ENCODE peak calls at places on chromosomes 11 and 22, in nine cellular contexts. G is WERI-Rb-1, T is HepG2, Q is left ventricle myocardium inferior, E is mesothelial cell of epicardium, A is coronary artery, J is cardiac muscle cell, H is glutamatergic neuron, K is heart left ventricle. Z is an unnamed sample.

GRCh38 chr22:47124946-47125345 is 362.5 kb downstream of the TBC1D22A start:
- DNase-seq in G (no peak), T (no peak), Q (no peak), E (no peak), A (no peak), J (no peak), H (peak), K (no peak), Z (no peak)

GRCh38 chr11:26231252-26231661 is 100.7 kb upstream of the ANO3 start:
- DNase-seq in G (no peak), T (no peak), Q (no peak), E (no peak), A (no peak), J (no peak), H (no peak), K (no peak), Z (no peak)

GRCh38 chr22:50603511-50604255 is 3.1 kb downstream of the MAPK8IP2 start:
- DNase-seq in G (no peak), T (no peak), Q (no peak), E (no peak), A (no peak), J (no peak), H (no peak), K (no peak), Z (no peak)

GRCh38 chr11:110373061-110373702 is 56.6 kb upstream of the FDX1 start:
- DNase-seq in G (no peak), T (no peak), Q (no peak), E (no peak), A (no peak), J (no peak), H (no peak), K (no peak), Z (no peak)

GRCh38 chr11:118915941-118916841 is 9.5 kb downstream of the BCL9L start:
- DNase-seq in G (no peak), T (no peak), Q (no peak), E (no peak), A (no peak), J (no peak), H (no peak), K (no peak), Z (peak)

GRCh38 chr11:17508306-17508705 is 31.7 kb upstream of the ABCC8 start:
- DNase-seq in G (no peak), T (no peak), Q (no peak), E (no peak), A (no peak), J (no peak), H (no peak), K (peak), Z (no peak)

GRCh38 chr22:46108564-46109473 is 41.5 kb upstream of the PPARA start:
- DNase-seq in G (peak), T (peak), Q (peak), E (no peak), A (no peak), J (peak), H (no peak), K (peak), Z (no peak)

GRCh38 chr11:2882681-2883110 is 2.9 kb downstream of the CDKN1C start:
- DNase-seq in G (peak), T (no peak), Q (no peak), E (no peak), A (no peak), J (peak), H (no peak), K (no peak), Z (no peak)

GRCh38 chr11:19370100-19370861 is 129.5 kb upstream of the E2F8 start:
- DNase-seq in G (no peak), T (no peak), Q (peak), E (no peak), A (peak), J (no peak), H (no peak), K (peak), Z (no peak)

GRCh38 chr11:102664001-102664752 is 39.0 kb upstream of the MMP20 start:
- DNase-seq in G (peak), T (peak), Q (no peak), E (no peak), A (no peak), J (no peak), H (no peak), K (no peak), Z (no peak)
- TF ChIP-seq CTCF in G (peak), T (peak), Q (no peak), E (no peak), A (no peak), J (peak), H (no peak), K (no peak), Z (no peak)

DNA sequence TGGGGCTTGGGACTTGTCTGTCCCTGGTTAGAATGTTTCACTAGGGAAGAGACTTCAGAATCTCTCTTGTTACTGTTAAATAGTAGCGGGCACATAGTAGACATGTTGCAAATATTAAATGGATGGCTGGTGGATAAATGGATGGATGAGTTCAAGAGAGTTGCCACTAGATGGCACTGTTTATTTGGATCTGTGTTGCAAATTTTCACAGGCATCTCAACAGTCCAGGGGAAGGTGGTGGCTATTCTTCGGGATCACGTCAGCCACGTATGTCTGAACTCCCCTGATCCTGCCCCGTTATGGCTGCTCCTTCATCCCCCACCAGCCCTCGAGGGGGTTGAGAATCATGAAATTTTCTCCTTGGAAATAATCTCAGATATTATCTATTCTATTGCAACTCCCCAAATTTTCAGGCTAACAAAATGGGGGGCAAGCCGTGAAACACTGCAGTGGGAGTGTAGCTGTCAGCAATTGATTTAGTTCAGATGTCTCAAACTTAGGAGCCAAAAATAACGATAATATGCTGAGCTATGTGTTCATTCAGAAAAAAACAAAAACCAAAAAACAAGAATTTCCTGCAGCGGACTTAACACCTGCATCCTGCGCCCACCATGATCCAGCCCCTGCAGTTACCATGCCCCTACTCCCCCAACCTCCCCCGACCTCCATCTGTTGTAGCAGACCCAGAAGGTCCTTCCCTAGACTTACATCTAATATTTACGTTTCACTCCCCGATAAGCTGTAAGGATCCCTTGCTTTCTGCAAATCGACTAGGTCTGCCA is 29.1 kb upstream of the BIRC3 start:
- DNase-seq in G (peak), T (peak), Q (no peak), E (no peak), A (no peak), J (peak), H (no peak), K (peak), Z (no peak)
- TF ChIP-seq CTCF in G (peak), T (peak), Q (peak), E (peak), A (peak), J (peak), H (peak), K (peak), Z (peak)

GRCh38 chr11:125263268-125263790 is 98.8 kb downstream of the PKNOX2 start:
- DNase-seq in G (no peak), T (peak), Q (peak), E (peak), A (peak), J (peak), H (peak), K (peak), Z (no peak)

GRCh38 chr11:125261471-125262087 is 97.0 kb downstream of the PKNOX2 start:
- DNase-seq in G (no peak), T (no peak), Q (no peak), E (no peak), A (no peak), J (no peak), H (no peak), K (no peak), Z (no peak)

GRCh38 chr11:125264091-125265022 is 99.8 kb downstream of the PKNOX2 start:
- DNase-seq in G (no peak), T (no peak), Q (no peak), E (no peak), A (no peak), J (no peak), H (no peak), K (no peak), Z (no peak)

GRCh38 chr11:125262194-125262824 is 97.8 kb downstream of the PKNOX2 start:
- DNase-seq in G (no peak), T (peak), Q (no peak), E (no peak), A (no peak), J (peak), H (no peak), K (no peak), Z (no peak)

GRCh38 chr11:125262825-125263218 is 98.3 kb downstream of the PKNOX2 start:
- DNase-seq in G (no peak), T (no peak), Q (no peak), E (no peak), A (no peak), J (peak), H (no peak), K (no peak), Z (no peak)
- TF ChIP-seq CTCF in G (no peak), T (no peak), Q (no peak), E (no peak), A (no peak), J (no peak), H (no peak), K (no peak), Z (no peak)

GRCh38 chr11:132992838-132993680 is 539.2 kb downstream of the OPCML start:
- DNase-seq in G (peak), T (no peak), Q (no peak), E (no peak), A (no peak), J (no peak), H (no peak), K (no peak), Z (no peak)
- TF ChIP-seq CTCF in G (peak), T (no peak), Q (no peak), E (no peak), A (no peak), J (peak), H (no peak), K (peak), Z (no peak)

DNA sequence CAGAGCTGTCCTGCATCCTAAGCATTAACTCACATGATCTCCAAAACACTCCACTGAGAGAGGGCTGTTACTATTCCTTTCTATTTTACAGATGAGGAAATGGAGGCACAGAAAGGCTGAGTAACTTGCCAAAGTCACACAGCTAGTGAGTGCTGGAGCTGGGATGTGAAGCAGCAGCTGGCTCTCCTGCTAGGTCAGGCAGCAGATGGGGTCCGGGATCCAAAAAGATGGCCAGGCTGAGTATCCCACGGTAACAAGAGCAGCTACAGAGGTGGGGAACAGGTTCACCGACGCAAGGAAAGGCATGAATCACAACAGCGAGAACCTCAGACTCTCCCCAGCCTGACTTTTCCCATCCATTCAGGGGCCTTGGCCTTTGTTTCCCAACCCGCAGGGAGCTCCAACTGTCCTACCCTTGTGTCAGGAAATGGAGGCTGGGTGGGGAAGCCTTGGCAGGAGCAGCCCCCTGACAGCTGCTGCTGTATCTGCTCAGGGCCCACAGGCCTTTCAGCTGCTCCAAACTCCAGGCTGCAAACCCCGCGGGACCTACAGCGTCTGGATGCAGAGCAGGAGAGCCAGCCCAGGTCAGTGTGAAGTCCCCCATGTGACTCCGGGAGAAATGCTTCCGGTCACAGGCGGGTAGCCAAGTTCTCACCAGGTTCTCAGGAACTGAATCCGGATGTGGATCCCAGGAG is 29.5 kb downstream of the DKK3 start:
- DNase-seq in G (no peak), T (no peak), Q (peak), E (no peak), A (peak), J (no peak), H (peak), K (peak), Z (peak)
- TF ChIP-seq CTCF in G (no peak), T (no peak), Q (no peak), E (no peak), A (no peak), J (no peak), H (no peak), K (no peak), Z (no peak)

DNA sequence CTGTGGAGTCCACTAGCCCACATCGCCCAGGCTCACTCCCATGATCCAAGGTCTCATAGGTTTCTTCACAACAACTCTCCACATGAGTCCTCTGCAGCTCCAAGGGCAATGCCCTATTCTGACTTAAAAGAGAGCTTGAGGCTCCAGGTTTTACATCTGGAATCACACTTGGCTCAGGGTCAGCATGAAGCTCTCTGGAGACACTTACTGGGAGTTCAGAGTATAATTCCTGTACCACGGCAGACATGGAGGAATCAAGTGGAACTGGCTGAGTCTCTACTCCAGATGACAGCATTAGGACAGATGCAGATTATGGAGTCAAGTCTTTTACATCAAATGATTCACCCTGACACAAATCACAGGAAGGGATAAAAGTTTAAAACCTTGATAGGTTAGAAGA is 11.4 kb downstream of the PRR14L start:
- DNase-seq in G (no peak), T (no peak), Q (no peak), E (no peak), A (no peak), J (no peak), H (no peak), K (no peak), Z (no peak)
- TF ChIP-seq CTCF in G (no peak), T (no peak), Q (no peak), E (no peak), A (no peak), J (no peak), H (no peak), K (no peak), Z (no peak)